ENCODE peak calls at places on chromosomes 7 and 10, in six cellular contexts. T is mesendoderm, P is neuronal stem cell, G is IMR-90, B is H1, W is mesenchymal stem cell. A is an unnamed sample.

GRCh38 chr7:7868245-7868899 is 100.2 kb upstream of the GLCCI1 start:
- DNase-seq in T (no peak), P (no peak), G (no peak), B (no peak), W (no peak), A (no peak)

GRCh38 chr7:66804001-66804400 is 63.5 kb downstream of the RABGEF1 start:
- DNase-seq in T (no peak), P (no peak), G (no peak), B (no peak), W (no peak), A (peak; percentile 1)

GRCh38 chr10:119658274-119658673 is 7.1 kb downstream of the BAG3 start:
- DNase-seq in T (peak; percentile 88), P (no peak), G (peak; percentile 94), B (peak; percentile 17), W (peak; percentile 97), A (peak; percentile 57)

GRCh38 chr7:92680458-92680857 is 90.3 kb upstream of the FAM133B start:
- DNase-seq in T (no peak), P (no peak), G (peak; percentile 26), B (no peak), W (no peak), A (no peak)

GRCh38 chr7:20217193-20217948 is at the start of gene MACC1:
- DNase-seq in T (peak; percentile 89), P (peak; percentile 23), G (no peak), B (peak; percentile 86), W (no peak), A (peak; percentile 90)

GRCh38 chr7:95687759-95688343 is 84.5 kb upstream of the DYNC1I1 start:
- DNase-seq in T (peak; percentile 63), P (peak; percentile 14), G (peak; percentile 26), B (no peak), W (peak; percentile 59), A (no peak)

GRCh38 chr7:155282671-155283070 is 15.0 kb upstream of the INSIG1 start:
- DNase-seq in T (no peak), P (no peak), G (no peak), B (no peak), W (no peak), A (no peak)

GRCh38 chr10:121282797-121283515 is 315.3 kb downstream of the FGFR2 start:
- DNase-seq in T (no peak), P (no peak), G (no peak), B (no peak), W (no peak), A (no peak)

GRCh38 chr7:28926871-28927597 is 31.1 kb downstream of the TRIL start:
- DNase-seq in T (peak; percentile 87), P (peak; percentile 69), G (peak; percentile 86), B (no peak), W (peak; percentile 82), A (peak; percentile 67)

GRCh38 chr10:17430647-17431355 is 23.6 kb downstream of the ST8SIA6 start:
- DNase-seq in T (peak; percentile 81), P (peak; percentile 58), G (peak; percentile 73), B (no peak), W (peak; percentile 71), A (peak; percentile 72)

GRCh38 chr7:152180587-152180986 is 155.1 kb downstream of the GALNT11 start:
- DNase-seq in T (no peak), P (no peak), G (no peak), B (no peak), W (no peak), A (no peak)

GRCh38 chr10:24277771-24278518 is 69.0 kb downstream of the KIAA1217 start:
- DNase-seq in T (no peak), P (no peak), G (no peak), B (no peak), W (peak; percentile 40), A (no peak)

GRCh38 chr10:22655312-22655973 is 58.9 kb downstream of the PIP4K2A start:
- DNase-seq in T (no peak), P (no peak), G (peak; percentile 92), B (no peak), W (peak; percentile 96), A (no peak)

GRCh38 chr10:101292194-101293006 is 61.6 kb upstream of the BTRC start:
- DNase-seq in T (no peak), P (no peak), G (no peak), B (no peak), W (peak; percentile 14), A (no peak)

GRCh38 chr10:97089209-97089865 is 96.4 kb downstream of the SLIT1 start:
- DNase-seq in T (peak; percentile 68), P (no peak), G (no peak), B (no peak), W (no peak), A (no peak)

GRCh38 chr7:87316846-87317545 is 28.5 kb upstream of the CROT start:
- DNase-seq in T (no peak), P (no peak), G (peak; percentile 99), B (no peak), W (peak; percentile 88), A (no peak)

GRCh38 chr7:56078196-56078595 is 14.1 kb downstream of the SUMF2 start:
- DNase-seq in T (no peak), P (no peak), G (no peak), B (no peak), W (no peak), A (no peak)

GRCh38 chr7:24701232-24701898 is 55.9 kb downstream of the GSDME start:
- DNase-seq in T (peak; percentile 53), P (no peak), G (peak; percentile 96), B (no peak), W (peak; percentile 47), A (no peak)

GRCh38 chr10:103969436-103969835 is 2.5 kb downstream of the SLK start:
- DNase-seq in T (no peak), P (no peak), G (no peak), B (no peak), W (peak; percentile 30), A (no peak)

GRCh38 chr10:103969857-103970627 is 3.1 kb downstream of the SLK start:
- DNase-seq in T (no peak), P (no peak), G (no peak), B (no peak), W (no peak), A (no peak)

GRCh38 chr10:103966671-103967432 is at the start of gene SLK:
- DNase-seq in T (peak; percentile 60), P (peak; percentile 70), G (peak; percentile 79), B (no peak), W (peak; percentile 84), A (peak; percentile 50)

GRCh38 chr10:103967433-103968142 is 648 bp downstream of the SLK start:
- DNase-seq in T (peak; percentile 37), P (peak; percentile 9), G (no peak), B (no peak), W (peak; percentile 51), A (no peak)

GRCh38 chr10:103968441-103969391 is 1.8 kb downstream of the SLK start:
- DNase-seq in T (no peak), P (no peak), G (peak; percentile 24), B (no peak), W (peak; percentile 24), A (no peak)
- H3K18ac ChIP-seq in T (no peak overlapping the region), P (no peak overlapping the region), G (no peak overlapping the region), B (no peak overlapping the region), W (no peak overlapping the region), A (no peak overlapping the region)

DNA sequence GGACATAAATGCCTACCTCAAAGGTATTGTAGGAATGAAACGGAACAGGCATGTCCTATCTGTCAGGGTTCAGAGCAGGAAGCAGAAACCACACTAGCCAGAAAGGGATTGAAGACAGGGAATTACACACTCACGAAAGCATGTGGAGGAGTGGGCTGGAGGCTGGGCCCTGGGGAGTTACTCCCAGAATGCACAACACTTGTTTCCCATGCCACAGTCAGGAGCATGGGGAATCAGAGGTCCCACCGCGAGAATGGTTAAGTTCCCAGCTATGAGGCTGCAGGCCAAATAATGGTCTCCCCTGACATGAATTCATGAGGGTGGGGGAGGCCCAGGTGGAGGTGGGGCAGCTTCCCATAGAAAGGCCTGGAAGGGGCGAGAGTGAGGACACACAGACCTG is 212.7 kb downstream of the HERPUD2 start:
- DNase-seq in T (peak; percentile 60), P (no peak), G (no peak), B (no peak), W (no peak), A (no peak)
- H3K18ac ChIP-seq in T (no peak overlapping the region), P (peak overlapping the region; percentile 8), G (no peak overlapping the region), B (no peak overlapping the region), W (no peak overlapping the region), A (no peak overlapping the region)

GRCh38 chr10:89555688-89556445 is 20.5 kb upstream of the SLC16A12 start:
- DNase-seq in T (peak; percentile 45), P (no peak), G (peak; percentile 37), B (no peak), W (no peak), A (no peak)
- H3K18ac ChIP-seq in T (no peak overlapping the region), P (no peak overlapping the region), G (no peak overlapping the region), B (no peak overlapping the region), W (no peak overlapping the region), A (no peak overlapping the region)

GRCh38 chr10:35041502-35041879 is 48.6 kb downstream of the CUL2 start:
- DNase-seq in T (no peak), P (no peak), G (no peak), B (no peak), W (peak; percentile 58), A (no peak)
- H3K18ac ChIP-seq in T (no peak overlapping the region), P (no peak overlapping the region), G (no peak overlapping the region), B (peak overlapping the region; percentile 72), W (no peak overlapping the region), A (no peak overlapping the region)

DNA sequence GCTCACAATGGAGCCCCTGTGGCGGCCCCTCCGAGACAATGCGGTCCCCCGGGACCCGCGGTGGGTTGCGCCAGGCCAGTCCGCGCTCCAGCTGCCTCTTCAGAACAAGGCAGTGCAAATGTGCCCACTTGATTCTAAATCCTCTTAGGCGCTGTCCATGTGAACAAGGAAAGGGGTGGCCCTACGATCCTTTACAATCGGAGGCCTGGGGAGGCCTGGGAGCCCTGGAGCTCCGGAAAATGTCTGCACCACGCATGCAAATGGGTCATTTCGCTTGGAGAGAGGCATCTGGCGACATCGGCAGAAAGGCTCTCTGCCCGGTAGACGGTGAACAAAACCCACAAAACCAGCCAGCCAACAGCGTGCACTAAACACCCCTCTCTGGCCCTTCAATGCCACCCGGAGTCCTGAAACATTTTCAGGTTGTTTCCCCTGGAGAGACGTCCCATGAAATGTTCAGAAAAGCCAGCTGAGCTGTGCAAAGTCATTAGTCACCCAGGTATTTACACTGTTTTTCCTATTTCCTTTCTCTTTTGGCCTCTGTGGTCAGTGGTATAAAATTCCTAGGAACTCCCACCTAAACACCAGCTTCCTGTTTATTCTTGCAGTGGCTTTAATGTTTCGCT is 102.8 kb upstream of the ZNF438 start:
- DNase-seq in T (peak; percentile 62), P (no peak), G (peak; percentile 92), B (no peak), W (peak; percentile 94), A (no peak)
- H3K18ac ChIP-seq in T (peak overlapping the region; percentile 97), P (peak overlapping the region; percentile 93), G (peak overlapping the region; percentile 94), B (peak overlapping the region; percentile 86), W (peak overlapping the region; percentile 79), A (peak overlapping the region; percentile 32)